ENCODE peak calls at places on chromosomes 13 and 19, in eight cellular contexts. A is HCT116, V is thyroid gland, G is stomach, R is endothelial cell of umbilical vein, Q is Peyer's patch, K is K562, I is uterus. W is an unnamed sample.

GRCh38 chr19:7505682-7506384 is 10.1 kb upstream of the ZNF358 start:
- DNase-seq in A (no peak), V (no peak), G (no peak), R (no peak), Q (no peak), K (peak; percentile 95), I (no peak), W (peak; percentile 82)

GRCh38 chr13:26423634-26424033 is 133.8 kb upstream of the WASF3 start:
- DNase-seq in A (no peak), V (no peak), G (no peak), R (no peak), Q (no peak), K (no peak), I (peak; percentile 75), W (peak; percentile 10)

GRCh38 chr19:6228523-6229215 is 51.1 kb downstream of the MLLT1 start:
- DNase-seq in A (no peak), V (no peak), G (no peak), R (no peak), Q (no peak), K (no peak), I (no peak), W (no peak)

GRCh38 chr19:10797541-10798256 is 38.3 kb downstream of the TMED1 start:
- DNase-seq in A (no peak), V (no peak), G (no peak), R (peak; percentile 48), Q (peak; percentile 66), K (no peak), I (no peak), W (no peak)

GRCh38 chr19:18646535-18647370 is 9.9 kb downstream of the KLHL26 start:
- DNase-seq in A (no peak), V (peak; percentile 94), G (no peak), R (no peak), Q (no peak), K (no peak), I (no peak), W (no peak)

GRCh38 chr13:44768775-44769578 is 192.8 kb upstream of the TSC22D1 start:
- DNase-seq in A (no peak), V (no peak), G (no peak), R (no peak), Q (peak; percentile 50), K (no peak), I (no peak), W (peak; percentile 31)

GRCh38 chr19:51726049-51726448 is 2.3 kb upstream of the HAS1 start:
- DNase-seq in A (no peak), V (no peak), G (no peak), R (no peak), Q (peak; percentile 50), K (peak; percentile 79), I (no peak), W (no peak)

GRCh38 chr13:93151277-93151676 is 75.3 kb upstream of the GPC6 start:
- DNase-seq in A (no peak), V (no peak), G (no peak), R (no peak), Q (no peak), K (no peak), I (no peak), W (no peak)

GRCh38 chr13:109150691-109151090 is 521.3 kb downstream of the MYO16 start:
- DNase-seq in A (no peak), V (no peak), G (no peak), R (no peak), Q (no peak), K (no peak), I (no peak), W (no peak)

GRCh38 chr13:80334582-80335260 is 6.2 kb downstream of the SPRY2 start:
- DNase-seq in A (no peak), V (no peak), G (no peak), R (peak; percentile 24), Q (no peak), K (no peak), I (no peak), W (no peak)

GRCh38 chr13:112885782-112886268 is 83.2 kb upstream of the MCF2L start:
- DNase-seq in A (peak; percentile 37), V (peak; percentile 95), G (peak; percentile 92), R (peak; percentile 83), Q (peak; percentile 80), K (peak; percentile 55), I (peak; percentile 65), W (peak; percentile 92)
- TF ChIP-seq POLR2A in A (no peak), V (peak; percentile 89), G (no peak), R (no peak), Q (no peak), K (peak; percentile 13), I (no peak), W (peak; percentile 48)

GRCh38 chr19:49486232-49486631 is 1.2 kb upstream of the RPL13A start:
- DNase-seq in A (no peak), V (no peak), G (no peak), R (no peak), Q (no peak), K (no peak), I (no peak), W (no peak)

GRCh38 chr19:49487277-49488045 is at the start of gene RPL13A:
- DNase-seq in A (peak; percentile 99), V (peak; percentile 100), G (peak; percentile 100), R (peak; percentile 100), Q (peak; percentile 100), K (peak; percentile 98), I (peak; percentile 99), W (peak; percentile 100)

GRCh38 chr19:49488046-49488862 is 846 bp downstream of the RPL13A start:
- DNase-seq in A (no peak), V (no peak), G (no peak), R (peak; percentile 35), Q (no peak), K (no peak), I (no peak), W (no peak)

GRCh38 chr19:49488863-49489537 is 1.6 kb downstream of the RPL13A start:
- DNase-seq in A (no peak), V (no peak), G (no peak), R (no peak), Q (no peak), K (no peak), I (no peak), W (no peak)

DNA sequence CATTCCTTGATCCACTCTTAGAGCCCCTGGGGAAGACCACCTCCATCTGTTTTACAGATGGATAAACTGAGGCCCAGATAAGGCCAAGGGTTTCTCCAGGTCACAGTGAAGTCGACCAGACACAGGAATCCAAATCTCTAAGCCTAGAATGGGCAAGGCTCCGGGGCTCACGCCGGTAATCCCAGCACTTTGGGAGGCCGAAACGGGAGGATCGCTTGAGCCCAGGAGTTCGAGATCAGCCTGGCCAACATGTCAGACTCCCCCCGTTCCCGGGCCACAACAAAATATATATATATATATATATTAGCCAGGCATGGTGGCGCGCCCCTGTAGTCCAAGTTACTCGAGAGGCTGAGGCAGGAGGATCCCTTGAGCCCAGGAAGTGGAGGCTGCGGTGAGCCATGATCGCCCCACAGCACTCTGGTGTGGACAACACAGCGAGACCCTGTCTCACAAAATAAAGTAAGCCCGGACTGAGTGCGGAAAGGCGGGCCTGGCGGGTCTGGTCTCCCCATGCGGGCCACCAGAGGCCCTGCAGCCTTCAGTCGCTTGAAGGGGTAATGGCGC is 615 bp upstream of the RPL13A start:
- DNase-seq in A (no peak), V (no peak), G (no peak), R (no peak), Q (no peak), K (no peak), I (no peak), W (no peak)
- TF ChIP-seq CTCF in A (no peak), V (no peak), G (no peak), R (no peak), Q (peak; percentile 11), K (no peak), I (no peak), W (no peak)

GRCh38 chr13:27625839-27626238 is 4.1 kb downstream of the POLR1D start:
- DNase-seq in A (no peak), V (no peak), G (no peak), R (no peak), Q (no peak), K (no peak), I (no peak), W (no peak)

GRCh38 chr13:27622881-27623280 is 1.2 kb downstream of the POLR1D start:
- DNase-seq in A (no peak), V (no peak), G (no peak), R (no peak), Q (no peak), K (no peak), I (no peak), W (no peak)

GRCh38 chr13:27621366-27622101 is at the start of gene POLR1D:
- DNase-seq in A (peak; percentile 77), V (peak; percentile 92), G (peak; percentile 90), R (peak; percentile 71), Q (peak; percentile 95), K (peak; percentile 86), I (peak; percentile 74), W (peak; percentile 93)

GRCh38 chr13:27622102-27622820 is 569 bp downstream of the POLR1D start:
- DNase-seq in A (no peak), V (no peak), G (no peak), R (peak; percentile 52), Q (no peak), K (no peak), I (no peak), W (no peak)

DNA sequence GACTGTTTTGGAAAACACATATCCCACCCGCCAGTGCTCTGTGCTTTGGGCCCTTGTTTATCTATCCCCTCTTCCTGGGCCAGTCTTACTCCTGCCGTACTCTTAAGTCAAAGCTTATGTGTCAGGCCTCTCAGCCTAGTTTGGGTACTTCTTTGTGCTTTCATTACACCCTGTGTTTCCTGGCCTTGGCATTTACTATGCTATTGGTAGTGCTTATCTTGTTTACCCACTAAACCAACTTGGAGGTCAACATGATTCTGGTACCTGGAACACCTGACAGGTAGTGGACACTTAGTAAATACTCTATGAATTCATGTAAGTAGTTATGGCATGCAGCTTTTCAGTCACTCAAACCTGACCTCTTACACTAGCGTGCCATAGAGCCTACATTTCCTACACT is 2.4 kb downstream of the POLR1D start:
- DNase-seq in A (no peak), V (no peak), G (peak; percentile 27), R (no peak), Q (no peak), K (no peak), I (no peak), W (peak; percentile 41)
- H3K4me1 ChIP-seq in A (peaks cover 10% of the 10 kb centered on the region), V (peaks cover 11% of the 10 kb centered on the region), G (peaks cover 49% of the 10 kb centered on the region), R (peaks cover 9% of the 10 kb centered on the region), Q (no peaks in the 10 kb centered on the region), K (peaks cover 15% of the 10 kb centered on the region), I (no peaks in the 10 kb centered on the region), W (peaks cover 53% of the 10 kb centered on the region)

GRCh38 chr19:678791-679388 is 2.7 kb downstream of the FSTL3 start:
- DNase-seq in A (no peak), V (no peak), G (no peak), R (no peak), Q (no peak), K (no peak), I (peak; percentile 23), W (no peak)

GRCh38 chr19:679418-680286 is 3.5 kb downstream of the FSTL3 start:
- DNase-seq in A (no peak), V (peak; percentile 44), G (peak; percentile 57), R (peak; percentile 42), Q (peak; percentile 66), K (peak; percentile 61), I (peak; percentile 55), W (peak; percentile 58)

GRCh38 chr19:681029-681626 is 4.9 kb downstream of the FSTL3 start:
- DNase-seq in A (no peak), V (peak; percentile 78), G (peak; percentile 90), R (no peak), Q (peak; percentile 94), K (no peak), I (no peak), W (peak; percentile 89)

GRCh38 chr19:681638-682037 is 5.4 kb downstream of the FSTL3 start:
- DNase-seq in A (no peak), V (no peak), G (no peak), R (no peak), Q (no peak), K (no peak), I (no peak), W (no peak)

GRCh38 chr19:680287-681028 is 4.3 kb downstream of the FSTL3 start:
- DNase-seq in A (peak; percentile 93), V (peak; percentile 99), G (peak; percentile 100), R (peak; percentile 99), Q (peak; percentile 100), K (peak; percentile 98), I (peak; percentile 100), W (peak; percentile 100)
- TF ChIP-seq POLR2A in A (peak; percentile 64), V (peak; percentile 91), G (no peak), R (no peak), Q (peak; percentile 48), K (peak; percentile 86), I (peak; percentile 86), W (peak; percentile 93)

W was measured in body of pancreas.